ENCODE peak calls at places on chromosome 22, in four cellular contexts. C, S, M and V are unnamed samples.

GRCh38 chr22:47437110-47437509 is 674.7 kb downstream of the TBC1D22A start:
- DNase-seq in C (no peak), S (no peak), M (no peak), V (no peak)

GRCh38 chr22:24601217-24602104 is 1.5 kb upstream of the GGT1 start:
- DNase-seq in C (no peak), S (peak), M (no peak), V (peak)

GRCh38 chr22:35205956-35206355 is 51.3 kb upstream of the HMGXB4 start:
- DNase-seq in C (no peak), S (no peak), M (no peak), V (no peak)

GRCh38 chr22:22064580-22064979 is 82.0 kb upstream of the TOP3B start:
- DNase-seq in C (no peak), S (no peak), M (no peak), V (no peak)

GRCh38 chr22:28442951-28443876 is 236.4 kb downstream of the TTC28 start:
- DNase-seq in C (peak), S (peak), M (no peak), V (no peak)

GRCh38 chr22:30521368-30522156 is 16.1 kb upstream of the SEC14L4 start:
- DNase-seq in C (no peak), S (no peak), M (no peak), V (no peak)

GRCh38 chr22:46353483-46354105 is 18.1 kb downstream of the TRMU start:
- DNase-seq in C (no peak), S (no peak), M (no peak), V (no peak)

GRCh38 chr22:19178659-19179471 is at the start of gene SLC25A1:
- DNase-seq in C (peak), S (peak), M (peak), V (peak)

GRCh38 chr22:24379536-24379935 is 47.9 kb upstream of the ADORA2A start:
- DNase-seq in C (no peak), S (no peak), M (no peak), V (no peak)

GRCh38 chr22:22357024-22357868 is 112.7 kb downstream of the VPREB1 start:
- DNase-seq in C (peak), S (peak), M (peak), V (peak)

GRCh38 chr22:29470159-29470855 is 9.7 kb upstream of the NEFH start:
- DNase-seq in C (peak), S (peak), M (no peak), V (peak)

GRCh38 chr22:32685527-32685926 is 116.0 kb upstream of the TIMP3 start:
- DNase-seq in C (no peak), S (no peak), M (no peak), V (no peak)

GRCh38 chr22:40560551-40560950 is 76.0 kb downstream of the MRTFA start:
- DNase-seq in C (peak), S (no peak), M (no peak), V (no peak)

GRCh38 chr22:29704528-29705285 is 15.1 kb upstream of the CABP7 start:
- DNase-seq in C (no peak), S (peak), M (no peak), V (peak)

GRCh38 chr22:31650391-31650790 is 11.6 kb downstream of the PISD start:
- DNase-seq in C (no peak), S (no peak), M (no peak), V (no peak)

GRCh38 chr22:30402036-30402759 is 5.4 kb downstream of the SEC14L2 start:
- DNase-seq in C (no peak), S (no peak), M (no peak), V (no peak)

GRCh38 chr22:34430386-34430785 is 510.1 kb upstream of the LARGE1 start:
- DNase-seq in C (no peak), S (no peak), M (no peak), V (no peak)

DNA sequence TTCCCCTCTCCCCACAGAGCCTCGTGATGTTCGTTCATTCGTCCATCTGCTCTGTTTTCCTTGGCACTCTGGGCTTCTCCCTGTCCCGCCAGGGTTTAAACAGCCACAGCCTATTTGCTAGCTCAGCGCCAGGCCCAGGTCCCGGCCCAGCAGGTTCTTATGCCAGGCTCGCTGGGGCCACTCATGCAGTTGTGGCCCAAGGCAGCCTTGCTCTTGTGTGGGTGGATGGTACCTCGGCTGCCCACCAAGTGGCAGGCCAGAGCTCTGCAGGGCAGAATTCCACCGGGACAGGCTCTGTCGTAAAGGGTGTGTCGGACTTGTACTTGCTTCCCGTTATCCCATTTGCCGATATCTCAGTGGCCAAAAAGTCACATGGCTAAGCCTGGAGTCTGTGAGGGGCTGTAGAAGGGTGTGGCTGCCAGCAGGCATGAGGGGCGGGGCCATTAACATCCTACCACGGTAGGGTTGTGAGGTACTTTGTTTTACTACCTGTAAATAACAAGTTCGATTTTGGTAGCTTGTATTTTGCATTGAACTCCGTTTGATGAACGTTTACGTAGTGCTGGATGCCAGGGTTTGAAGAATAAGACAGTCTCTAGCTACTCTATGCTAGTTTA is 7.9 kb downstream of the FAM118A start:
- DNase-seq in C (no peak), S (no peak), M (no peak), V (peak)
- TF ChIP-seq CHD4 in C (no peak), S (no peak), M (no peak), V (no peak)

GRCh38 chr22:26409705-26410376 is 19.2 kb upstream of the ASPHD2 start:
- DNase-seq in C (no peak), S (no peak), M (no peak), V (no peak)
- TF ChIP-seq EP300 in C (no peak), S (no peak), M (no peak), V (no peak)

GRCh38 chr22:38861927-38862326 is 10.1 kb downstream of the CBX6 start:
- DNase-seq in C (no peak), S (no peak), M (no peak), V (no peak)

GRCh38 chr22:38858492-38858891 is 13.5 kb downstream of the CBX6 start:
- DNase-seq in C (no peak), S (no peak), M (no peak), V (no peak)

GRCh38 chr22:38860291-38861169 is 11.5 kb downstream of the CBX6 start:
- DNase-seq in C (no peak), S (peak), M (no peak), V (no peak)

GRCh38 chr22:38861170-38861874 is 10.7 kb downstream of the CBX6 start:
- DNase-seq in C (peak), S (no peak), M (no peak), V (no peak)

DNA sequence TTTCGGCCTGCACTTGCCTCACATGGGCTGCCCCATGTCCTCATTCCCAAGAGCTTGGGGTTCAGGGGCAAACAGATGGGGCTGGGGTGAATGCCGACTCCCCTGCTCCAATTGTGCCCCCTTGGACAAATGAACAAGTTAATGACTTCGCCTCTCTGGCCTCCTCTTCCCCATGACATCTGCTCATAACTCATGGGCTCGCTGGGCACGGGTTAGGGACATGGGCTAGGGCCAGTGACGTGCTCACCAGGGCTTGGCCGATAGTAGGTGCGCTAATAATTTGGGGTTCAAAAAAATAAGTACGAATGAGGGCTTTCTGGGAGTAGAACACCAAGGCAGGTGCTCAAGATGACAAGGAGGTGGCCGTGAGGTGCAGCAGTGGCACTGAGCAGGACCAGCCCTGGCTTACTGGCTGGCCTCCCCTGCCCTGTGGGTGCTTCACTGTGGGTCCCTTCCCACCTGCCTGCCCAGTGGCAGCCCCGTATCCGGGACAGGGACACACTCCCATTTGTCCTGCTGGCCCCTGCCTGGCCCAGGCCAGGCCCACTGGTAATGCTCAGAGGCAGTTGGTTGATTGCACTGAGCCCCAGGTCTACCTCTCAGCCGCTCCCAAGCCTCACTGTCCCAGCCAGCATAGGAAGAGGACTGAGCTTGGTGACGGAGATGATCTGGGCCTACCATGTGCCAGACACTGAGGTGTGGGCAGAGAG is 12.3 kb downstream of the CBX6 start:
- DNase-seq in C (no peak), S (no peak), M (no peak), V (no peak)
- TF ChIP-seq REST in C (no peak), S (no peak), M (no peak), V (no peak)

DNA sequence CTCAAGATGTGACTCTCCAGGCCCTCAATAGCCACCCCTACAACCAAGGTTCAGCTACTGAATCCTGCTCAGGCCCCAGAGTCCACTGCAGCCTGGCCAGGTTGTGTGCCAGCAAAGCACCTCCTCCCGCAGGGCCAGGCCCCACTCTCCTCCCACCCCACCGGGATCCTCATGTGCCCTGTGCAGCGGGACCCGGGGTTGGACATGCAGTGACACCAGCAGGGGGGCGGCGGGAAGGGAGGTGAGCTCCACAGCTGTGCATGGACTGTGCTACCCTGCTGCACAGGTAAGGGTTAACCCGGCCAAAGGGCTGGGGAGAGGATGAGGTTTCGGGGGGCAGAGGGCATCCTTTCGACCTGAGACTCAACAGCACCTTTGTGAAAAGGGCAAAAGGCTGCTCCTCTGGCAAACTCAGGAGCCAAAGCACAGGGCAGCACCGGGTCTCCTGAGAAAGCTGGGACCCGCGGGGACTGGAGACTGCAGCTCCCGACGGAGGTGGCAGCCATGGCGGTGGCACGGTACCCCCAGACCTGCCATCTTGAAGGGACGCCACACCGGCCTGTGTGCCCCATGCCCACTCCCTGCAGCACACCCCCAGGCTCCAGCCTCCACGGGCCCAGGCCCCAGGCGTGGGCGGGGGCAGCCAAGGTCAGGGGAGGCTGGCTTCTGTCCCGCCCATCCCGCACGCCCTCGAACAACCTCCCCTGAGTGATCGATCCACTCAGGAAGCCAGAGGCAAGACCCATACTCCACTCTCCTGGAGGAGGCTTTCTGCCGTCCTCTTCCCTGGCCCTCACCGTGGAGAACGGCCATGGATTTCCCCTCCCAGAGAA is 10.6 kb downstream of the PLXNB2 start:
- DNase-seq in C (peak), S (peak), M (no peak), V (no peak)
- TF ChIP-seq CHD4 in C (no peak), S (no peak), M (no peak), V (no peak)

DNA sequence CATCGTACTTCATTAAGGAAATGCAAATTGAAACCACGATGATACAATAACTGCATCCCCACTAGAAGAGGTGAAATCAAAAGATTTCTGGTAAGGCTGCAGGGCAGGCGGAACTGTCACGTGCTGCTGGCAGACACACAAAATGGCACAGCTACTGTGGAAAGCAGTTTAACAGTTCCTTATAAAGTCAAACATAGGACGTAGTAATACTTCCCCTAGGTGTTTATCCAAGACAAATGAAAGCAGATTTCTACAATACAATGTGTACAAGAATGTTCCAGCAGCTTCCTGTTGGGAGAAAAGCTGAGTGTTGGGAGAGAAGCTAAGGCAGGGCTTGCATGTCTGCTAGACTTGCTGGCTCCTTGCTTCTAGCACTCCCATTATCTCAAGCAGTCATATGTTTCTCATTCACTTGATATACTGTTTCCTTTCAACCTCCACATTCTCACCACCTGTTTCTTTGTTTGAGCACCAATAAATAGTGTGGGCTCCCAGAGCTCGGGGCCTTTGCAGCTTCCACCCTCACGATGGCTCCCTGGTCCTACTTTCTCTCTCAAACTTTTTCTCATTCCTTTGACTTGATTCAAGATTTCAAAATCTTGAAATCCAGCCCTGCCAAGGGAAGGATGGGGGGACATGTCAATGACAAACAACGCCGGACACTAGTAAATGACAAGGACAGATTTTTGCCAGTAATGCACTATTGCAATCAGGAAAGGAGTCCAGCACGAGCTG is 21.3 kb upstream of the IL17RA start:
- DNase-seq in C (no peak), S (no peak), M (no peak), V (no peak)
- TF ChIP-seq EP300 in C (no peak), S (no peak), M (no peak), V (no peak)

GRCh38 chr22:38314992-38315800 is 2.0 kb downstream of the CSNK1E start:
- DNase-seq in C (no peak), S (no peak), M (no peak), V (no peak)

GRCh38 chr22:38317237-38317994 is at the start of gene CSNK1E:
- DNase-seq in C (peak), S (no peak), M (no peak), V (peak)

GRCh38 chr22:38317995-38318715 is 922 bp upstream of the CSNK1E start:
- DNase-seq in C (peak), S (peak), M (no peak), V (peak)

GRCh38 chr22:38315801-38316339 is 1.4 kb downstream of the CSNK1E start:
- DNase-seq in C (no peak), S (no peak), M (no peak), V (no peak)

GRCh38 chr22:38316340-38317236 is 645 bp downstream of the CSNK1E start:
- DNase-seq in C (peak), S (no peak), M (no peak), V (peak)
- TF ChIP-seq REST in C (no peak), S (no peak), M (no peak), V (no peak)